ENCODE peak calls at places on chromosomes 16 and 17, in eight cellular contexts. One of them, this sample, is unnamed.

GRCh38 chr17:83004791-83005380 is 74.5 kb upstream of the METRNL start:
- DNase-seq in K562: no peak
- DNase-seq in HCT116: no peak
- DNase-seq in GM12878: no peak
- DNase-seq in A549: no peak
- DNase-seq in GM23338: no peak
- DNase-seq in Panc1: no peak
- DNase-seq in HepG2: no peak
- DNase-seq in this sample: no peak

GRCh38 chr17:35684046-35684802 is 47.2 kb upstream of the RASL10B start:
- DNase-seq in GM23338: peak; percentile 63
- DNase-seq in A549: no peak
- DNase-seq in HCT116: no peak
- DNase-seq in K562: no peak
- DNase-seq in Panc1: no peak
- DNase-seq in HepG2: no peak
- DNase-seq in GM12878: no peak
- DNase-seq in this sample: no peak

GRCh38 chr16:24685539-24686432 is 43.7 kb upstream of the TNRC6A start:
- DNase-seq in A549: peak; percentile 58
- DNase-seq in HepG2: peak; percentile 85
- DNase-seq in Panc1: no peak
- DNase-seq in K562: no peak
- DNase-seq in HCT116: no peak
- DNase-seq in GM23338: peak; percentile 80
- DNase-seq in GM12878: no peak
- DNase-seq in this sample: no peak

GRCh38 chr16:398551-399277 is 1.7 kb downstream of the NME4 start:
- DNase-seq in HepG2: no peak
- DNase-seq in HCT116: no peak
- DNase-seq in Panc1: no peak
- DNase-seq in GM12878: no peak
- DNase-seq in A549: no peak
- DNase-seq in GM23338: peak; percentile 74
- DNase-seq in K562: no peak
- DNase-seq in this sample: no peak

GRCh38 chr17:52170963-52171572 is 12.6 kb upstream of the CA10 start:
- DNase-seq in A549: peak; percentile 10
- DNase-seq in HCT116: no peak
- DNase-seq in GM23338: peak; percentile 70
- DNase-seq in HepG2: peak; percentile 13
- DNase-seq in GM12878: no peak
- DNase-seq in Panc1: no peak
- DNase-seq in K562: no peak
- DNase-seq in this sample: peak; percentile 17

GRCh38 chr16:3576211-3576610 is 992 bp downstream of the NLRC3 start:
- DNase-seq in HepG2: no peak
- DNase-seq in A549: no peak
- DNase-seq in Panc1: no peak
- DNase-seq in HCT116: no peak
- DNase-seq in GM23338: no peak
- DNase-seq in GM12878: no peak
- DNase-seq in K562: no peak
- DNase-seq in this sample: no peak

GRCh38 chr17:3919123-3919624 is 2.9 kb upstream of the P2RX1 start:
- DNase-seq in HCT116: no peak
- DNase-seq in GM12878: no peak
- DNase-seq in GM23338: no peak
- DNase-seq in Panc1: no peak
- DNase-seq in K562: no peak
- DNase-seq in HepG2: no peak
- DNase-seq in A549: no peak
- DNase-seq in this sample: no peak

GRCh38 chr17:27497696-27498095 is 41.4 kb downstream of the KSR1 start:
- DNase-seq in A549: no peak
- DNase-seq in HepG2: no peak
- DNase-seq in Panc1: no peak
- DNase-seq in HCT116: no peak
- DNase-seq in K562: no peak
- DNase-seq in GM12878: no peak
- DNase-seq in GM23338: no peak
- DNase-seq in this sample: no peak

GRCh38 chr16:24668481-24669001 is 60.9 kb upstream of the TNRC6A start:
- DNase-seq in GM23338: no peak
- DNase-seq in HepG2: no peak
- DNase-seq in K562: no peak
- DNase-seq in HCT116: no peak
- DNase-seq in Panc1: no peak
- DNase-seq in GM12878: no peak
- DNase-seq in A549: no peak
- DNase-seq in this sample: no peak

GRCh38 chr17:71801301-71801700 is 319.5 kb upstream of the SOX9 start:
- DNase-seq in GM12878: no peak
- DNase-seq in A549: no peak
- DNase-seq in HepG2: no peak
- DNase-seq in Panc1: no peak
- DNase-seq in K562: no peak
- DNase-seq in HCT116: no peak
- DNase-seq in GM23338: no peak
- DNase-seq in this sample: no peak

GRCh38 chr16:71775949-71776348 is 32.7 kb downstream of the AP1G1 start:
- DNase-seq in K562: no peak
- DNase-seq in Panc1: no peak
- DNase-seq in GM12878: peak; percentile 15
- DNase-seq in A549: no peak
- DNase-seq in HCT116: no peak
- DNase-seq in HepG2: no peak
- DNase-seq in GM23338: no peak
- DNase-seq in this sample: no peak

GRCh38 chr17:65936013-65936412 is 255.9 kb downstream of the CEP112 start:
- DNase-seq in HepG2: no peak
- DNase-seq in A549: no peak
- DNase-seq in HCT116: no peak
- DNase-seq in GM12878: no peak
- DNase-seq in Panc1: no peak
- DNase-seq in K562: no peak
- DNase-seq in GM23338: no peak
- DNase-seq in this sample: no peak

GRCh38 chr17:72189781-72190593 is 69.2 kb downstream of the SOX9 start:
- DNase-seq in HCT116: no peak
- DNase-seq in GM23338: no peak
- DNase-seq in K562: no peak
- DNase-seq in GM12878: no peak
- DNase-seq in Panc1: no peak
- DNase-seq in A549: no peak
- DNase-seq in HepG2: no peak
- DNase-seq in this sample: no peak

DNA sequence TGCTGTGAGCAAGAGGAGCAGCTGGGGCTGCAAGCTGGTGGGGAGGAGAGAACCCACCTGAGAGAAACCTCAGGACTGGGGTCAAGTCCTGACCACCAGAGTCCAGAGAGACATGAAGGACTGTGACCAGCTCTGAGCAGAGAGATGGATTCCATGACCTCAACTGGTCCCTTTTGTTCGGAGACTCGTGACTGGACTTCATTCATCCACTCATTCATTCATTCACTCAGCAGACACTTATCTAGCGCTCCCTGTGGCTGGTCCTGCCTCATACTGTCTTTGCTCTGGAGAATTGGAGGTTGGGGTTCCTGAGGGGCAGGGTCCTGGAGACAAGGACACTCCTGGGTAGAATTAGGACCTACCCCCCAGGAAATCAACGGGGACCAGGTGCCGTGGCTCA is 4.0 kb downstream of the ERBB2 start:
- DNase-seq in K562: no peak
- DNase-seq in HepG2: no peak
- DNase-seq in GM12878: no peak
- DNase-seq in HCT116: no peak
- DNase-seq in Panc1: no peak
- DNase-seq in A549: no peak
- DNase-seq in GM23338: no peak
- DNase-seq in this sample: no peak
- H3K27ac ChIP-seq in K562: no peak overlapping the region
- H3K27ac ChIP-seq in HepG2: peak overlapping the region; percentile 78
- H3K27ac ChIP-seq in GM12878: peak overlapping the region; percentile 24
- H3K27ac ChIP-seq in HCT116: no peak overlapping the region
- H3K27ac ChIP-seq in Panc1: peak overlapping the region; percentile 3
- H3K27ac ChIP-seq in A549: peak overlapping the region; percentile 39
- H3K27ac ChIP-seq in GM23338: peak overlapping the region; percentile 79
- H3K27ac ChIP-seq in this sample: no peak overlapping the region

GRCh38 chr17:63986842-63987615 is 11.1 kb upstream of the PRR29 start:
- DNase-seq in HepG2: no peak
- DNase-seq in GM12878: no peak
- DNase-seq in K562: no peak
- DNase-seq in HCT116: no peak
- DNase-seq in A549: no peak
- DNase-seq in Panc1: no peak
- DNase-seq in GM23338: no peak
- DNase-seq in this sample: no peak

GRCh38 chr17:63984206-63984605 is 11.5 kb upstream of the SCN4A start:
- DNase-seq in HCT116: no peak
- DNase-seq in A549: no peak
- DNase-seq in HepG2: no peak
- DNase-seq in GM23338: no peak
- DNase-seq in K562: no peak
- DNase-seq in GM12878: no peak
- DNase-seq in Panc1: no peak
- DNase-seq in this sample: no peak

GRCh38 chr17:63985387-63986140 is 12.6 kb upstream of the PRR29 start:
- DNase-seq in HepG2: no peak
- DNase-seq in K562: peak; percentile 26
- DNase-seq in GM23338: peak; percentile 44
- DNase-seq in GM12878: no peak
- DNase-seq in Panc1: no peak
- DNase-seq in HCT116: no peak
- DNase-seq in A549: no peak
- DNase-seq in this sample: no peak

GRCh38 chr17:63983326-63983725 is 10.6 kb upstream of the SCN4A start:
- DNase-seq in Panc1: no peak
- DNase-seq in HepG2: no peak
- DNase-seq in GM12878: no peak
- DNase-seq in GM23338: no peak
- DNase-seq in HCT116: no peak
- DNase-seq in K562: no peak
- DNase-seq in A549: no peak
- DNase-seq in this sample: no peak

GRCh38 chr17:63984651-63985386 is 12.1 kb upstream of the SCN4A start:
- DNase-seq in Panc1: no peak
- DNase-seq in HepG2: peak; percentile 38
- DNase-seq in K562: no peak
- DNase-seq in HCT116: peak; percentile 64
- DNase-seq in GM23338: no peak
- DNase-seq in A549: no peak
- DNase-seq in GM12878: no peak
- DNase-seq in this sample: peak; percentile 68
- TF ChIP-seq REST in Panc1: no peak
- TF ChIP-seq REST in HepG2: no peak
- TF ChIP-seq REST in K562: no peak
- TF ChIP-seq REST in HCT116: no peak
- TF ChIP-seq REST in GM23338: no peak
- TF ChIP-seq REST in A549: no peak
- TF ChIP-seq REST in GM12878: no peak
- TF ChIP-seq REST in this sample: no peak

DNA sequence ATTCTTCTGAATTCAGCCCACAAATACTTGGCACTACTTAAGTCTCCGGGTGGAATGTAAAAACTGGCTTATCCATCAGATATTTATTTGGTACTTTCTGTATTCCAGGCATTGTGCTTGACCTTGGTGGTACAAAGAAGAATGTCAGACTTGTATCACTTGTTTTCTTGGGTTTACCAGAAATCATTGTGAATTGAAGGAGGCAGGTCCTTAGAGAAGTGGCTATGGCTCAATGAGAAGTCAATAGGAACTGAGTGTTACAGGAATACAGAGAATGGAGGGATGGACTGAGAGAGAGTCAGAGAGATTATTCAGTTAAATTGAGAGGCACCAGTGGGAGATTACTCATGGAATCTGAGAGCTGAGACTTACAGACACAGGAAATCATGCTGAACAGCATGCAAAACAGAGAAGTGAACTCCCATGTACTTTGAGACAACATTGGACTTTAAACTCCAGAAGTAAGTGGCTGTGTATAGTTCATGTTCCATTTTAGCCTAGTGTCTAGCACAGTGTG is 704.1 kb downstream of the CDH11 start:
- DNase-seq in GM23338: no peak
- DNase-seq in K562: no peak
- DNase-seq in A549: no peak
- DNase-seq in Panc1: no peak
- DNase-seq in GM12878: no peak
- DNase-seq in HCT116: no peak
- DNase-seq in HepG2: no peak
- DNase-seq in this sample: no peak
- H3K27ac ChIP-seq in GM23338: no peak overlapping the region
- H3K27ac ChIP-seq in K562: no peak overlapping the region
- H3K27ac ChIP-seq in A549: no peak overlapping the region
- H3K27ac ChIP-seq in Panc1: no peak overlapping the region
- H3K27ac ChIP-seq in GM12878: no peak overlapping the region
- H3K27ac ChIP-seq in HCT116: no peak overlapping the region
- H3K27ac ChIP-seq in HepG2: no peak overlapping the region
- H3K27ac ChIP-seq in this sample: no peak overlapping the region

GRCh38 chr17:68623811-68624210 is 22.6 kb upstream of the FAM20A start:
- DNase-seq in Panc1: no peak
- DNase-seq in K562: no peak
- DNase-seq in HCT116: no peak
- DNase-seq in GM23338: no peak
- DNase-seq in HepG2: no peak
- DNase-seq in A549: no peak
- DNase-seq in GM12878: no peak
- DNase-seq in this sample: no peak

GRCh38 chr17:68622423-68622822 is 21.3 kb upstream of the FAM20A start:
- DNase-seq in HCT116: no peak
- DNase-seq in Panc1: no peak
- DNase-seq in GM23338: no peak
- DNase-seq in A549: no peak
- DNase-seq in GM12878: no peak
- DNase-seq in HepG2: no peak
- DNase-seq in K562: no peak
- DNase-seq in this sample: no peak

GRCh38 chr17:68624381-68624780 is 23.2 kb upstream of the FAM20A start:
- DNase-seq in Panc1: no peak
- DNase-seq in GM23338: no peak
- DNase-seq in HCT116: no peak
- DNase-seq in GM12878: no peak
- DNase-seq in K562: no peak
- DNase-seq in HepG2: no peak
- DNase-seq in A549: no peak
- DNase-seq in this sample: no peak

DNA sequence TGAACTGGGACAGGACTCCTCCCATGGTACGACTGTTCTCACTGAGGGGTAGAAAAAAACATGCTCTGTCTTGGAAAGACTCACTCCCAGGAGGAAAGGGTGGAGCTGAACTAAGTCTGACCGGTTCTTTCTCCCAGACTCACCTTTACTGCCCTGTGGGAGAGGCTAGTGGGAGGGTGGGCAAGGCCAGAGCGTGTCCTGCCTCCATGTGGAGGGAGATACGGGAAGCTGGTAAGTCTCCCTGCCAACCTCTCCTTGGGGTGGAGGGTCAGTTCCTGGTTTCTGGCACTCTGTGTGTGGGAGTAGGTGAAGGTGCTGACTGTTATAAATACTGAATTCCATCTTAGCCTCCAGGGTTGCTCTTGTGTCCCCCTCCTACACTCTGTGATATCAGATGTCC is 26.8 kb upstream of the FAM20A start:
- DNase-seq in HCT116: no peak
- DNase-seq in GM12878: no peak
- DNase-seq in HepG2: no peak
- DNase-seq in GM23338: no peak
- DNase-seq in K562: peak; percentile 7
- DNase-seq in Panc1: no peak
- DNase-seq in A549: no peak
- DNase-seq in this sample: no peak
- TF ChIP-seq REST in HCT116: no peak
- TF ChIP-seq REST in GM12878: no peak
- TF ChIP-seq REST in HepG2: no peak
- TF ChIP-seq REST in GM23338: no peak
- TF ChIP-seq REST in K562: no peak
- TF ChIP-seq REST in Panc1: no peak
- TF ChIP-seq REST in A549: no peak
- TF ChIP-seq REST in this sample: no peak